ENCODE peak calls at places on chromosomes 12 and 14, in six cellular contexts. One of them, this sample, is unnamed.
A peak's percentile ranks its signal among the peaks of the same experiment; 100 is the strongest.

GRCh38 chr14:68539311-68539737 is 253.5 kb downstream of the ZFP36L1 start:
- DNase-seq in dorsolateral prefrontal cortex: no peak
- DNase-seq in CD4-positive, alpha-beta T cell: no peak
- DNase-seq in sigmoid colon: no peak
- DNase-seq in effector memory CD4-positive, alpha-beta T cell: no peak
- DNase-seq in coronary artery: no peak
- DNase-seq in this sample: no peak

GRCh38 chr12:6089041-6089823 is 35.2 kb downstream of the VWF start:
- DNase-seq in dorsolateral prefrontal cortex: no peak
- DNase-seq in effector memory CD4-positive, alpha-beta T cell: no peak
- DNase-seq in sigmoid colon: peak; percentile 29
- DNase-seq in CD4-positive, alpha-beta T cell: no peak
- DNase-seq in coronary artery: no peak
- DNase-seq in this sample: no peak

GRCh38 chr14:38716871-38717270 is 386.2 kb downstream of the SEC23A start:
- DNase-seq in dorsolateral prefrontal cortex: no peak
- DNase-seq in effector memory CD4-positive, alpha-beta T cell: no peak
- DNase-seq in sigmoid colon: no peak
- DNase-seq in CD4-positive, alpha-beta T cell: no peak
- DNase-seq in coronary artery: no peak
- DNase-seq in this sample: no peak

GRCh38 chr14:46661728-46662127 is 10.1 kb upstream of the RPL10L start:
- DNase-seq in coronary artery: no peak
- DNase-seq in CD4-positive, alpha-beta T cell: no peak
- DNase-seq in dorsolateral prefrontal cortex: no peak
- DNase-seq in effector memory CD4-positive, alpha-beta T cell: no peak
- DNase-seq in sigmoid colon: no peak
- DNase-seq in this sample: no peak

GRCh38 chr14:100289916-100290606 is 16.2 kb downstream of the SLC25A29 start:
- DNase-seq in CD4-positive, alpha-beta T cell: no peak
- DNase-seq in dorsolateral prefrontal cortex: no peak
- DNase-seq in coronary artery: peak; percentile 55
- DNase-seq in sigmoid colon: no peak
- DNase-seq in effector memory CD4-positive, alpha-beta T cell: no peak
- DNase-seq in this sample: no peak

GRCh38 chr14:103330536-103330935 is 3.5 kb upstream of the EIF5 start:
- DNase-seq in CD4-positive, alpha-beta T cell: no peak
- DNase-seq in dorsolateral prefrontal cortex: no peak
- DNase-seq in sigmoid colon: no peak
- DNase-seq in coronary artery: no peak
- DNase-seq in effector memory CD4-positive, alpha-beta T cell: no peak
- DNase-seq in this sample: no peak

GRCh38 chr14:61484826-61485584 is 163.6 kb downstream of the PRKCH start:
- DNase-seq in effector memory CD4-positive, alpha-beta T cell: no peak
- DNase-seq in dorsolateral prefrontal cortex: no peak
- DNase-seq in sigmoid colon: no peak
- DNase-seq in coronary artery: no peak
- DNase-seq in CD4-positive, alpha-beta T cell: no peak
- DNase-seq in this sample: no peak

GRCh38 chr12:53561590-53561953 is 54.3 kb upstream of the NPFF start:
- DNase-seq in CD4-positive, alpha-beta T cell: no peak
- DNase-seq in dorsolateral prefrontal cortex: no peak
- DNase-seq in sigmoid colon: no peak
- DNase-seq in effector memory CD4-positive, alpha-beta T cell: no peak
- DNase-seq in coronary artery: no peak
- DNase-seq in this sample: no peak

GRCh38 chr14:64717870-64718269 is 13.6 kb downstream of the PLEKHG3 start:
- DNase-seq in CD4-positive, alpha-beta T cell: no peak
- DNase-seq in dorsolateral prefrontal cortex: no peak
- DNase-seq in coronary artery: no peak
- DNase-seq in sigmoid colon: peak; percentile 73
- DNase-seq in effector memory CD4-positive, alpha-beta T cell: no peak
- DNase-seq in this sample: no peak

GRCh38 chr12:122072031-122072970 is 6.3 kb upstream of the MLXIP start:
- DNase-seq in dorsolateral prefrontal cortex: no peak
- DNase-seq in coronary artery: no peak
- DNase-seq in CD4-positive, alpha-beta T cell: no peak
- DNase-seq in sigmoid colon: peak; percentile 94
- DNase-seq in effector memory CD4-positive, alpha-beta T cell: no peak
- DNase-seq in this sample: no peak

GRCh38 chr12:93019911-93020224 is 90.8 kb upstream of the EEA1 start:
- DNase-seq in coronary artery: no peak
- DNase-seq in sigmoid colon: no peak
- DNase-seq in CD4-positive, alpha-beta T cell: no peak
- DNase-seq in effector memory CD4-positive, alpha-beta T cell: no peak
- DNase-seq in dorsolateral prefrontal cortex: no peak
- DNase-seq in this sample: no peak

GRCh38 chr14:37599527-37600368 is 4.3 kb downstream of the TTC6 start:
- DNase-seq in dorsolateral prefrontal cortex: no peak
- DNase-seq in effector memory CD4-positive, alpha-beta T cell: no peak
- DNase-seq in CD4-positive, alpha-beta T cell: no peak
- DNase-seq in sigmoid colon: no peak
- DNase-seq in coronary artery: no peak
- DNase-seq in this sample: no peak

GRCh38 chr14:69314327-69314726 is 54.4 kb downstream of the GALNT16 start:
- DNase-seq in CD4-positive, alpha-beta T cell: no peak
- DNase-seq in dorsolateral prefrontal cortex: no peak
- DNase-seq in effector memory CD4-positive, alpha-beta T cell: no peak
- DNase-seq in coronary artery: no peak
- DNase-seq in sigmoid colon: peak; percentile 48
- DNase-seq in this sample: no peak

GRCh38 chr12:100331871-100332270 is 25.0 kb upstream of the SLC17A8 start:
- DNase-seq in dorsolateral prefrontal cortex: no peak
- DNase-seq in sigmoid colon: no peak
- DNase-seq in coronary artery: no peak
- DNase-seq in effector memory CD4-positive, alpha-beta T cell: no peak
- DNase-seq in CD4-positive, alpha-beta T cell: no peak
- DNase-seq in this sample: no peak

GRCh38 chr12:47841910-47842309 is 22.2 kb upstream of the HDAC7 start:
- DNase-seq in sigmoid colon: no peak
- DNase-seq in CD4-positive, alpha-beta T cell: no peak
- DNase-seq in effector memory CD4-positive, alpha-beta T cell: no peak
- DNase-seq in dorsolateral prefrontal cortex: no peak
- DNase-seq in coronary artery: no peak
- DNase-seq in this sample: no peak

GRCh38 chr14:103542545-103543088 is 13.6 kb downstream of the TRMT61A start:
- DNase-seq in dorsolateral prefrontal cortex: peak; percentile 86
- DNase-seq in sigmoid colon: peak; percentile 86
- DNase-seq in CD4-positive, alpha-beta T cell: no peak
- DNase-seq in effector memory CD4-positive, alpha-beta T cell: no peak
- DNase-seq in coronary artery: no peak
- DNase-seq in this sample: no peak

GRCh38 chr12:76871751-76872150 is 7.1 kb downstream of the CSRP2 start:
- DNase-seq in CD4-positive, alpha-beta T cell: no peak
- DNase-seq in sigmoid colon: no peak
- DNase-seq in coronary artery: no peak
- DNase-seq in dorsolateral prefrontal cortex: no peak
- DNase-seq in effector memory CD4-positive, alpha-beta T cell: no peak
- DNase-seq in this sample: no peak

GRCh38 chr14:87059060-87059827 is 933.7 kb downstream of the GALC start:
- DNase-seq in effector memory CD4-positive, alpha-beta T cell: no peak
- DNase-seq in dorsolateral prefrontal cortex: no peak
- DNase-seq in CD4-positive, alpha-beta T cell: no peak
- DNase-seq in sigmoid colon: no peak
- DNase-seq in coronary artery: no peak
- DNase-seq in this sample: no peak

GRCh38 chr12:52199294-52199920 is 7.6 kb upstream of the KRT80 start:
- DNase-seq in sigmoid colon: no peak
- DNase-seq in effector memory CD4-positive, alpha-beta T cell: no peak
- DNase-seq in coronary artery: no peak
- DNase-seq in dorsolateral prefrontal cortex: no peak
- DNase-seq in CD4-positive, alpha-beta T cell: no peak
- DNase-seq in this sample: no peak

GRCh38 chr14:101595887-101596721 is 34.8 kb downstream of the DIO3 start:
- DNase-seq in effector memory CD4-positive, alpha-beta T cell: no peak
- DNase-seq in sigmoid colon: no peak
- DNase-seq in CD4-positive, alpha-beta T cell: peak; percentile 31
- DNase-seq in coronary artery: peak; percentile 50
- DNase-seq in dorsolateral prefrontal cortex: no peak
- DNase-seq in this sample: peak; percentile 34

GRCh38 chr14:96717116-96717515 is 80.1 kb upstream of the VRK1 start:
- DNase-seq in CD4-positive, alpha-beta T cell: no peak
- DNase-seq in coronary artery: no peak
- DNase-seq in effector memory CD4-positive, alpha-beta T cell: no peak
- DNase-seq in dorsolateral prefrontal cortex: no peak
- DNase-seq in sigmoid colon: peak; percentile 19
- DNase-seq in this sample: no peak

GRCh38 chr12:132003846-132004245 is 54.1 kb downstream of the EP400 start:
- DNase-seq in CD4-positive, alpha-beta T cell: no peak
- DNase-seq in coronary artery: no peak
- DNase-seq in sigmoid colon: no peak
- DNase-seq in dorsolateral prefrontal cortex: no peak
- DNase-seq in effector memory CD4-positive, alpha-beta T cell: no peak
- DNase-seq in this sample: no peak

GRCh38 chr12:132007041-132007440 is 57.3 kb downstream of the EP400 start:
- DNase-seq in sigmoid colon: no peak
- DNase-seq in coronary artery: no peak
- DNase-seq in dorsolateral prefrontal cortex: no peak
- DNase-seq in CD4-positive, alpha-beta T cell: no peak
- DNase-seq in effector memory CD4-positive, alpha-beta T cell: no peak
- DNase-seq in this sample: no peak

GRCh38 chr12:132009336-132009859 is 59.7 kb downstream of the EP400 start:
- DNase-seq in sigmoid colon: no peak
- DNase-seq in effector memory CD4-positive, alpha-beta T cell: no peak
- DNase-seq in CD4-positive, alpha-beta T cell: no peak
- DNase-seq in dorsolateral prefrontal cortex: no peak
- DNase-seq in coronary artery: no peak
- DNase-seq in this sample: no peak

GRCh38 chr12:132006056-132006680 is 56.4 kb downstream of the EP400 start:
- DNase-seq in effector memory CD4-positive, alpha-beta T cell: no peak
- DNase-seq in sigmoid colon: no peak
- DNase-seq in dorsolateral prefrontal cortex: no peak
- DNase-seq in CD4-positive, alpha-beta T cell: no peak
- DNase-seq in coronary artery: no peak
- DNase-seq in this sample: no peak

DNA sequence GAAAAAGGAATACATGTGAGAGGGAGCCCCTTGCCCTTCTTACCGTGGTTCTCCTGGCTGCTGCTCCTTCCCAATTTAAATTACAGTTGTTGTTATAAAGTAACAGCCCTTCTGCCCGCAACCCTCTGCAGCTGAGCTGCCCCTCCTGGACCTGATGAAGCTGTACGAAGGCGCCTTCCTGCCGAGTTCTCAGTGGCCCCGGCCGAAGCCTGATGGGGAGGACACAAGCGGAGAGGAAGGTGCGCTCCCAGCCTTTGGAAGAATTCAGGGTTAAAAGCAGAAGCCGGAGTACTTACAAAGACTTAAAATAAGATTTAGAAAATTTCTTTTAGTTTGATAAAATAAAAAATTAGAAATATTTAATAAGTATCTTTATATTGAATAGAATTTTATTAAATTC is 55.2 kb downstream of the EP400 start:
- DNase-seq in sigmoid colon: no peak
- DNase-seq in dorsolateral prefrontal cortex: no peak
- DNase-seq in coronary artery: no peak
- DNase-seq in effector memory CD4-positive, alpha-beta T cell: no peak
- DNase-seq in CD4-positive, alpha-beta T cell: no peak
- DNase-seq in this sample: no peak
- H3K27ac ChIP-seq in sigmoid colon: no peak overlapping the region
- H3K27ac ChIP-seq in dorsolateral prefrontal cortex: no peak overlapping the region
- H3K27ac ChIP-seq in coronary artery: no peak overlapping the region
- H3K27ac ChIP-seq in effector memory CD4-positive, alpha-beta T cell: no peak overlapping the region
- H3K27ac ChIP-seq in CD4-positive, alpha-beta T cell: no peak overlapping the region
- H3K27ac ChIP-seq in this sample: no peak overlapping the region

DNA sequence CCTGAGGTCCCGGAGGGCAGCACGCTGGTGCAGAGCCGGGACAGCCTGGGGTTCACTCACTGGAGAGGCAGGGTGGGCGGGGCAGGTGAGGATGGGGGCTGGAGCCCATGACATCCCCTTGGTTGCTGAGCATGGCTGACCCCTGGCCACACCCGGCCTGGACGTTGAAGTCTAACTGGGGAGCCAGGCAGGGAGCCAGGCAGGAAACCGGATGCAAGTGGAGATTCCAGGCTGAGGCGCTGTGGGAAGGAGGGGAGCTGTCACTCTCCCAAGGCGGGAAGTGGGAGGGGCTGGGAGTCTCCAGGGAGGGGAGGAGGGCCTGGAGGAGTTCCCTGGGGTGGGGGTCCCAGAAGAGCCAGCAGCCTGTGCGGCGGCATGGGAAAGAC is 7.7 kb upstream of the INF2 start:
- DNase-seq in dorsolateral prefrontal cortex: no peak
- DNase-seq in coronary artery: peak; percentile 92
- DNase-seq in CD4-positive, alpha-beta T cell: no peak
- DNase-seq in sigmoid colon: peak; percentile 96
- DNase-seq in effector memory CD4-positive, alpha-beta T cell: no peak
- DNase-seq in this sample: no peak
- H3K27ac ChIP-seq in dorsolateral prefrontal cortex: peak overlapping the region; percentile 98
- H3K27ac ChIP-seq in coronary artery: peak overlapping the region; percentile 84
- H3K27ac ChIP-seq in CD4-positive, alpha-beta T cell: no peak overlapping the region
- H3K27ac ChIP-seq in sigmoid colon: peak overlapping the region; percentile 88
- H3K27ac ChIP-seq in effector memory CD4-positive, alpha-beta T cell: no peak overlapping the region
- H3K27ac ChIP-seq in this sample: no peak overlapping the region

GRCh38 chr12:57046392-57046791 is 3.5 kb downstream of the MYO1A start:
- DNase-seq in dorsolateral prefrontal cortex: no peak
- DNase-seq in effector memory CD4-positive, alpha-beta T cell: no peak
- DNase-seq in sigmoid colon: no peak
- DNase-seq in CD4-positive, alpha-beta T cell: no peak
- DNase-seq in coronary artery: no peak
- DNase-seq in this sample: no peak

GRCh38 chr12:57049047-57049446 is 882 bp downstream of the MYO1A start:
- DNase-seq in coronary artery: no peak
- DNase-seq in dorsolateral prefrontal cortex: no peak
- DNase-seq in sigmoid colon: no peak
- DNase-seq in CD4-positive, alpha-beta T cell: no peak
- DNase-seq in effector memory CD4-positive, alpha-beta T cell: no peak
- DNase-seq in this sample: no peak

GRCh38 chr12:57048423-57048822 is 1.5 kb downstream of the MYO1A start:
- DNase-seq in CD4-positive, alpha-beta T cell: no peak
- DNase-seq in dorsolateral prefrontal cortex: no peak
- DNase-seq in sigmoid colon: no peak
- DNase-seq in effector memory CD4-positive, alpha-beta T cell: no peak
- DNase-seq in coronary artery: no peak
- DNase-seq in this sample: no peak

GRCh38 chr12:57046947-57047890 is 2.7 kb downstream of the MYO1A start:
- DNase-seq in dorsolateral prefrontal cortex: no peak
- DNase-seq in effector memory CD4-positive, alpha-beta T cell: no peak
- DNase-seq in CD4-positive, alpha-beta T cell: no peak
- DNase-seq in coronary artery: no peak
- DNase-seq in sigmoid colon: no peak
- DNase-seq in this sample: peak; percentile 6

GRCh38 chr12:57047981-57048380 is 1.9 kb downstream of the MYO1A start:
- DNase-seq in sigmoid colon: no peak
- DNase-seq in coronary artery: no peak
- DNase-seq in CD4-positive, alpha-beta T cell: no peak
- DNase-seq in effector memory CD4-positive, alpha-beta T cell: no peak
- DNase-seq in dorsolateral prefrontal cortex: no peak
- DNase-seq in this sample: no peak
- H3K27ac ChIP-seq in sigmoid colon: no peak overlapping the region
- H3K27ac ChIP-seq in coronary artery: no peak overlapping the region
- H3K27ac ChIP-seq in CD4-positive, alpha-beta T cell: no peak overlapping the region
- H3K27ac ChIP-seq in effector memory CD4-positive, alpha-beta T cell: no peak overlapping the region
- H3K27ac ChIP-seq in dorsolateral prefrontal cortex: no peak overlapping the region
- H3K27ac ChIP-seq in this sample: no peak overlapping the region

DNA sequence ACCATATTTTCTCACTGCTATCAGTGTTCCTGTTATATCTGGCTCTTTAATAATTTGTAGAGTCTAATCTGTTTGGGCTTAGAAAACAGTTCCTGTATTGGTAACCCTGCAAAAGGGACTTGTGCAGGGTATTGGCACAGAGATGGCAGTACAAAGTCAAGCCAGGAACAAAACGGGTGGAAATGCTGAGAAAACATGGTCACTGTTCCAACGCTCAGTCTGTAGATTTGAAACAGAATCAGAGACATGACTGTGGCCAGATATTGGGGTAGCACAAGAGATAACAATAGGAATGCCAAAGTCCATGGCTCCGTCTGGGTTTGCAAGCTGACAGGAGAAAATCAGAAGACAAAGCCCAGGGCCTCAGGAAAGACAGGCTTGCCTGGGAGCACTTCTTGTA is 290.7 kb upstream of the PDE3A start:
- DNase-seq in CD4-positive, alpha-beta T cell: no peak
- DNase-seq in coronary artery: no peak
- DNase-seq in dorsolateral prefrontal cortex: no peak
- DNase-seq in sigmoid colon: no peak
- DNase-seq in effector memory CD4-positive, alpha-beta T cell: no peak
- DNase-seq in this sample: no peak
- H3K27ac ChIP-seq in CD4-positive, alpha-beta T cell: no peak overlapping the region
- H3K27ac ChIP-seq in coronary artery: peak overlapping the region; percentile 50
- H3K27ac ChIP-seq in dorsolateral prefrontal cortex: no peak overlapping the region
- H3K27ac ChIP-seq in sigmoid colon: no peak overlapping the region
- H3K27ac ChIP-seq in effector memory CD4-positive, alpha-beta T cell: no peak overlapping the region
- H3K27ac ChIP-seq in this sample: no peak overlapping the region

This sample was measured in CD8-positive, alpha-beta memory T cell.